ENCODE peak calls at places on chromosomes 6 and 20, in four cellular contexts. D, P, X and W are unnamed samples.

GRCh38 chr20:9498322-9498721 is 16.1 kb upstream of the LAMP5 start:
- DNase-seq in D (no peak), P (no peak), X (no peak), W (no peak)

GRCh38 chr6:26493258-26493657 is 6.8 kb upstream of the BTN1A1 start:
- DNase-seq in D (no peak), P (no peak), X (no peak), W (no peak)

GRCh38 chr6:121856296-121856695 is 420.9 kb downstream of the GJA1 start:
- DNase-seq in D (no peak), P (no peak), X (no peak), W (no peak)

GRCh38 chr6:16697437-16698162 is 63.7 kb downstream of the ATXN1 start:
- DNase-seq in D (no peak), P (no peak), X (no peak), W (no peak)

GRCh38 chr6:165729307-165729936 is 66.4 kb upstream of the PDE10A start:
- DNase-seq in D (no peak), P (no peak), X (no peak), W (no peak)

GRCh38 chr6:104320896-104321295 is 538.8 kb downstream of the HACE1 start:
- DNase-seq in D (no peak), P (no peak), X (no peak), W (no peak)

GRCh38 chr6:146548898-146549374 is 5.3 kb downstream of the RAB32 start:
- DNase-seq in D (no peak), P (no peak), X (no peak), W (no peak)

GRCh38 chr6:142763205-142763604 is 181.8 kb downstream of the HIVEP2 start:
- DNase-seq in D (no peak), P (no peak), X (no peak), W (no peak)

GRCh38 chr6:42239333-42239732 is 21.7 kb upstream of the MRPS10 start:
- DNase-seq in D (no peak), P (no peak), X (no peak), W (no peak)

GRCh38 chr6:35764238-35764896 is 12.0 kb upstream of the CLPSL2 start:
- DNase-seq in D (peak; percentile 36), P (no peak), X (no peak), W (no peak)

GRCh38 chr20:38377039-38377715 is 30.9 kb downstream of the LBP start:
- DNase-seq in D (no peak), P (no peak), X (no peak), W (no peak)

GRCh38 chr20:29427201-29428060 is 1830.0 kb upstream of the DEFB115 start:
- DNase-seq in D (no peak), P (no peak), X (no peak), W (no peak)

DNA sequence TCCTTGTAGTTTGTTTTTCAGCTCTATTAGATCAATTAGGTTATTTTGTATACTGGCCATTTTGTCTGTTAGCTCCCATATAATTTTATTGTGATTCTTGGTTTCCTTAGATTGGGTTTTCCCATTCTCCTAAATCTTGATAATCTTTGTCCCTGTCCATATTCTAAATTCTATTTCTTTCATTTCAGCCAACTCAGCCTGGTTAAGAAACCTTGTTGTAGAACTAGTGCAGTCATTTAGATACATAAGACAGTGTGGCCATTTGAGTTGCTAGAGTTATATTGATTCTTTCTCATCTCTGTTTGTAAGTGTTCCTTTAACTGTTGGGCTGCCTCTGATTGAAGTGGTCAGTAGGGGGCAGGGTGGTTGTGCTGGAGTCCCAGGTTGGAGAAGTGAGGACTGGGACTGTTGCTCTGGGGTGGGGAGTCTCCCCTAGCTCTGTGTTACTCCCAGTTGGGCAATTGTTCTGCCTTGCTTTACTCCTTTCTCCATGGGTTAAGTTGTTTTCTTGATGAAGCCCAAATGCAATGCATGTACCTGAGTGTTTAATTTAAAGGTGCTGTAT is 98.8 kb upstream of the NRN1 start:
- DNase-seq in D (no peak), P (no peak), X (no peak), W (no peak)
- TF ChIP-seq CTCF in D (no peak), P (no peak), X (no peak), W (no peak)

GRCh38 chr20:46543959-46544358 is 6.5 kb downstream of the OCSTAMP start:
- DNase-seq in D (no peak), P (no peak), X (no peak), W (no peak)

GRCh38 chr20:46544576-46544975 is 5.9 kb downstream of the OCSTAMP start:
- DNase-seq in D (no peak), P (no peak), X (no peak), W (no peak)

GRCh38 chr20:46541229-46541935 is 9.1 kb downstream of the OCSTAMP start:
- DNase-seq in D (no peak), P (no peak), X (no peak), W (no peak)

GRCh38 chr20:46543033-46543432 is 7.4 kb downstream of the OCSTAMP start:
- DNase-seq in D (no peak), P (no peak), X (no peak), W (no peak)

DNA sequence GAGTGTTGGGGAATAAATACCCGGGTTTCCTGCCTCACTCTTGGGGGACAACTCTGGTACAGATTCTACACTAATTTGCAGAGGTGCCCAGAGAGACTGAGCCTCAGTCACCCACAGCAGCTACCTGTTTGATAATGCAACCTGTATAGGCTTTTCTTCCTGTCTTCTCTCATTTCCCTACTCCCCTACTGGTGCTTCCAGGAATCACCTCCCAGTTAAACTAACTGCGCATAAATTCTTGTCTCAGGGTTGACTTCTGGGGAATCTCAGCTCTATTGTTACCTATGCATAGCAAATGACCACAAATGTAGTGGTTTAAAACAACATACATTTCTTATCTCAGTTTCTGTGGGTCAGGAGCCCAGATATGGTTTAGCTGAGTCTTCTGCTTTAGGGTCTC is 11.3 kb downstream of the OCSTAMP start:
- DNase-seq in D (no peak), P (no peak), X (no peak), W (no peak)
- TF ChIP-seq CTCF in D (no peak), P (no peak), X (no peak), W (no peak)

GRCh38 chr6:46186583-46186982 is 15.8 kb upstream of the ENPP5 start:
- DNase-seq in D (no peak), P (no peak), X (no peak), W (no peak)

GRCh38 chr6:46189726-46190125 is 18.9 kb upstream of the ENPP5 start:
- DNase-seq in D (no peak), P (no peak), X (no peak), W (no peak)

DNA sequence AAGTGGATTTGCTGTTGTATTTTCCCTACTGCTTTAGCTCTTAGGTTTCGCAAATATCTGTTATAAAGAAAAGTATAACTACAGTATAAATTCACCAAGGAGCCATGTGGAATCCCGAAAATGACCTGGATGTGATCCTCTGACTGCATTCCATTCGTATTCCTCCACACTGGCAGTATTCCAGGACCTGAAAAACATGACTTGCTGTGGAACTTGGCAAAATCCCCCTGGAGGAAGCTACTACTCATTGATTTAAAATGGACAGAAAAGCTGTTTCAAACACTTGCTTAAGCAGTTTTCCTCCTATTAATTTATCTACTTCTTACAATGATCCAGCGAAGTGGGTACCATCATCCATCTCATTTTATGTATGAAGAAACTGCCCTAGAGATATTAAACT is 13.3 kb upstream of the ENPP5 start:
- DNase-seq in D (no peak), P (no peak), X (no peak), W (no peak)
- TF ChIP-seq CTCF in D (no peak), P (no peak), X (no peak), W (no peak)

GRCh38 chr6:46655803-46656202 is 3.0 kb downstream of the SLC25A27 start:
- DNase-seq in D (no peak), P (no peak), X (no peak), W (no peak)
- TF ChIP-seq CTCF in D (no peak), P (no peak), X (no peak), W (no peak)

GRCh38 chr20:327041-327945 is 1.9 kb downstream of the SOX12 start:
- DNase-seq in D (peak; percentile 85), P (peak; percentile 87), X (no peak), W (peak; percentile 63)

GRCh38 chr20:327946-328563 is 2.7 kb downstream of the SOX12 start:
- DNase-seq in D (no peak), P (no peak), X (no peak), W (no peak)

GRCh38 chr20:325889-326644 is 715 bp downstream of the SOX12 start:
- DNase-seq in D (peak; percentile 69), P (peak; percentile 86), X (no peak), W (peak; percentile 58)

GRCh38 chr20:325043-325888 is at the start of gene SOX12:
- DNase-seq in D (peak; percentile 98), P (peak; percentile 98), X (peak; percentile 97), W (peak; percentile 100)

GRCh38 chr20:326645-327031 is 1.3 kb downstream of the SOX12 start:
- DNase-seq in D (peak; percentile 55), P (peak; percentile 76), X (no peak), W (peak; percentile 49)
- TF ChIP-seq CTCF in D (no peak), P (no peak), X (no peak), W (no peak)

DNA sequence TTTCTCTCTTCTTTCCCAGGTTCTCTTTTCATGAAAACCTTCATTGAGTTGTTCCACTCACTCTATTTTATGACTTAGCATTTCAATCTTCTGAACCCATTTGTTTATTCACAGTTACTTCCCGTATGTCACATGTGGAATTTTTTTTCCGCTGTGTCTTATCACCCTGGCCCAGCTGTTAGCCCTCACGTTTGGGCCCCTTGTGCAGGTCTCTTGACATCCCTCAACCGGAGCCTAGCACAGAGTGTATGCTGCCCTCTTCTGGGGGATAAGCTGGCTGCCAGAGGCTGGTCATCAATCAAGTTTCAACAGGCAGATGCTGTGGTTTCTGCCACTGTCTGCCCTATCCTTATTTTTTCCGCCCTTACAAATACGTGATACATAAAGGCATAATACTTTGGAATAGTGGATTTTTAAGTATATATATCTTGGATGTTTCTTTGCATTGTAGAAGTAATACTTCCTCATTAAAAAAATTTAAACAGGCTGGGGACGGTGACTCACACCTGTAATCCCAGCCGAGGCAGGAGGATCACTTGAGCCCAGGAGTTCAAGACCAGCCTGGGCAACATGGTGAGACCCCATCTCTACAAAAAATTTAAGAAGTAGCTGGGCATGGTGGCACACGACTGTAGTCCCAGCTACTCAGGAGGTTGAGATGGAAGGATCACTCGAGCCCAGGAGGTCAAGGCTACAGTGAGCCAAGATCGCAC is 38.8 kb upstream of the RNF8 start:
- DNase-seq in D (peak; percentile 54), P (no peak), X (no peak), W (no peak)
- TF ChIP-seq CTCF in D (no peak), P (no peak), X (no peak), W (no peak)

GRCh38 chr20:5935384-5935783 is 14.9 kb downstream of the TRMT6 start:
- DNase-seq in D (no peak), P (no peak), X (no peak), W (no peak)

GRCh38 chr20:5931411-5931810 is 18.9 kb downstream of the TRMT6 start:
- DNase-seq in D (no peak), P (no peak), X (no peak), W (no peak)

GRCh38 chr20:5938456-5939029 is 11.8 kb downstream of the TRMT6 start:
- DNase-seq in D (no peak), P (no peak), X (no peak), W (no peak)

GRCh38 chr20:5932796-5933195 is 17.5 kb downstream of the TRMT6 start:
- DNase-seq in D (no peak), P (no peak), X (no peak), W (no peak)

GRCh38 chr20:5933802-5934436 is 16.4 kb downstream of the TRMT6 start:
- DNase-seq in D (no peak), P (no peak), X (no peak), W (no peak)
- TF ChIP-seq CTCF in D (no peak), P (no peak), X (no peak), W (no peak)